ENCODE peak calls at places on chromosomes 5 and 9, in five cellular contexts. O is skeletal muscle cell, K is foreskin fibroblast, I is A549, P is adrenal gland. M is an unnamed sample.

GRCh38 chr9:96251451-96251850 is 50.5 kb downstream of the HSD17B3 start:
- DNase-seq in O (no peak), K (no peak), I (no peak), P (no peak), M (no peak)

GRCh38 chr5:5929231-5929630 is 449.1 kb downstream of the MED10 start:
- DNase-seq in O (no peak), K (no peak), I (no peak), P (no peak), M (no peak)

GRCh38 chr5:178467261-178468195 is 122.7 kb downstream of the COL23A1 start:
- DNase-seq in O (no peak), K (no peak), I (no peak), P (peak), M (no peak)

GRCh38 chr9:126108240-126108639 is 218.4 kb upstream of the MVB12B start:
- DNase-seq in O (no peak), K (peak), I (no peak), P (no peak), M (no peak)

GRCh38 chr5:31990296-31990695 is 183.8 kb downstream of the GOLPH3 start:
- DNase-seq in O (peak), K (no peak), I (no peak), P (no peak), M (no peak)

GRCh38 chr5:112776301-112776856 is 38.7 kb downstream of the APC start:
- DNase-seq in O (peak), K (peak), I (no peak), P (no peak), M (no peak)

GRCh38 chr5:25500635-25501034 is 855.9 kb upstream of the CDH10 start:
- DNase-seq in O (no peak), K (no peak), I (no peak), P (no peak), M (no peak)

GRCh38 chr9:9783211-9783610 is 829.6 kb downstream of the PTPRD start:
- DNase-seq in O (no peak), K (no peak), I (no peak), P (no peak), M (no peak)

GRCh38 chr9:73200694-73201432 is 49.2 kb downstream of the ANXA1 start:
- DNase-seq in O (no peak), K (no peak), I (peak), P (no peak), M (no peak)

GRCh38 chr9:26786571-26786970 is 106.0 kb downstream of the CAAP1 start:
- DNase-seq in O (no peak), K (no peak), I (no peak), P (no peak), M (no peak)

GRCh38 chr9:93192721-93193372 is 8.9 kb downstream of the WNK2 start:
- DNase-seq in O (no peak), K (no peak), I (no peak), P (no peak), M (no peak)

GRCh38 chr9:94108584-94108983 is 24.3 kb downstream of the PTPDC1 start:
- DNase-seq in O (peak), K (no peak), I (no peak), P (no peak), M (no peak)

GRCh38 chr5:134019636-134020035 is 14.9 kb upstream of the VDAC1 start:
- DNase-seq in O (no peak), K (no peak), I (no peak), P (no peak), M (no peak)

GRCh38 chr5:36232533-36232932 is 9.2 kb downstream of the NADK2 start:
- DNase-seq in O (no peak), K (no peak), I (no peak), P (no peak), M (no peak)

GRCh38 chr5:138874771-138875628 is at the start of gene LRRTM2:
- DNase-seq in O (peak), K (peak), I (no peak), P (no peak), M (peak)

GRCh38 chr5:179869101-179869500 is 10.5 kb upstream of the MRNIP start:
- DNase-seq in O (no peak), K (no peak), I (no peak), P (no peak), M (no peak)

GRCh38 chr9:120856700-120857099 is 14.0 kb upstream of the PSMD5 start:
- DNase-seq in O (no peak), K (no peak), I (no peak), P (peak), M (no peak)

GRCh38 chr9:91927912-91928510 is 22.0 kb downstream of the ROR2 start:
- DNase-seq in O (no peak), K (no peak), I (no peak), P (peak), M (no peak)

GRCh38 chr5:69086206-69086605 is 7.6 kb upstream of the SLC30A5 start:
- DNase-seq in O (no peak), K (no peak), I (no peak), P (no peak), M (no peak)

GRCh38 chr5:638501-639252 is 26.5 kb downstream of the CEP72 start:
- DNase-seq in O (no peak), K (no peak), I (no peak), P (no peak), M (no peak)

GRCh38 chr9:16328349-16328748 is 542.1 kb downstream of the BNC2 start:
- DNase-seq in O (no peak), K (no peak), I (no peak), P (no peak), M (no peak)

GRCh38 chr9:37746448-37747270 is 6.9 kb upstream of the TRMT10B start:
- DNase-seq in O (no peak), K (peak), I (no peak), P (no peak), M (no peak)

GRCh38 chr5:135185461-135186075 is 151.5 kb upstream of the PITX1 start:
- DNase-seq in O (no peak), K (no peak), I (no peak), P (no peak), M (no peak)

GRCh38 chr9:20683351-20684034 is 566 bp upstream of the FOCAD start:
- DNase-seq in O (peak), K (peak), I (peak), P (peak), M (no peak)

GRCh38 chr9:15400281-15400941 is 22.3 kb upstream of the SNAPC3 start:
- DNase-seq in O (no peak), K (no peak), I (no peak), P (no peak), M (no peak)

GRCh38 chr9:76419782-76420380 is 25.7 kb upstream of the RFK start:
- DNase-seq in O (no peak), K (no peak), I (peak), P (no peak), M (no peak)

GRCh38 chr9:121772600-121773285 is 121.3 kb downstream of the DAB2IP start:
- DNase-seq in O (no peak), K (no peak), I (no peak), P (peak), M (no peak)

GRCh38 chr5:67680109-67680508 is 483.5 kb upstream of the CD180 start:
- DNase-seq in O (no peak), K (no peak), I (no peak), P (no peak), M (no peak)

DNA sequence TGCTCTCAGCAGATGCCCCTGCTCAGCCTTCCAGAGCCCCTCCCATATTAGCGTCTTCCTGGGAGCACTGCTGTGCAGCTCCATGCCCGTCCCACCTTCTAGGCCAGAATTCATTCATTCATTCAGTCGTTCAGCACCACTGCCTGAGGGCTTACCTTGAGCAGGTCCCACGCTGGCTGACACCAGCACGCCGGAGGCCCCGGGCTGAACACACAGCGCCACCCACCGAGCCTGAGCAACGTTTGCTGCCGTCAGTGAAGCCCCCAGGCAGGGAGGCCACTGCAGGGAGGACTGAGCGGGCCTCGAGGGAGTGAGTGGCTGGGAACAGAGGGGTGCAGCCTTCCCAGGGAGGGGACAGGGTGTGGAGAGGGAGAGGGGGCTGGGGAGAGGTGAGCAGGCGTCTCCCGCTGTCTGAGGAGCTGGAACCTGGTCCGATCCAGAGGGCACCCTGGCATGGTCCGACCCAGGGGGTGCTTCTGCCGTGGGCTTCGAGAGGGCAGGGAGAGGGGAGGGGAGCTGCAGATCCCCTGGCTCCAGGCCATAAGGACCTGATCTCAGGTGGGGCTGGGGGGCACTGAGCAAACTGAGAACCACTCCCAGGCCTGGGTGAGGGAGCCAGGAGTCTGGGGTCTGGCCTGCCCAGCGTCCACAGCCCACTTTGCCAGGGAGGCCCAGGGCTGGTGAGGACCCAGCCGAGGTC is 98.9 kb upstream of the RAPGEF1 start:
- DNase-seq in O (no peak), K (no peak), I (no peak), P (no peak), M (no peak)
- H3K4me3 ChIP-seq in O (no peak), K (no peak), I (no peak), P (no peak), M (no peak)

GRCh38 chr5:172531704-172532026 is 77.3 kb upstream of the SH3PXD2B start:
- DNase-seq in O (no peak), K (no peak), I (no peak), P (peak), M (no peak)
- H3K4me3 ChIP-seq in O (no peak), K (no peak), I (no peak), P (no peak), M (no peak)

DNA sequence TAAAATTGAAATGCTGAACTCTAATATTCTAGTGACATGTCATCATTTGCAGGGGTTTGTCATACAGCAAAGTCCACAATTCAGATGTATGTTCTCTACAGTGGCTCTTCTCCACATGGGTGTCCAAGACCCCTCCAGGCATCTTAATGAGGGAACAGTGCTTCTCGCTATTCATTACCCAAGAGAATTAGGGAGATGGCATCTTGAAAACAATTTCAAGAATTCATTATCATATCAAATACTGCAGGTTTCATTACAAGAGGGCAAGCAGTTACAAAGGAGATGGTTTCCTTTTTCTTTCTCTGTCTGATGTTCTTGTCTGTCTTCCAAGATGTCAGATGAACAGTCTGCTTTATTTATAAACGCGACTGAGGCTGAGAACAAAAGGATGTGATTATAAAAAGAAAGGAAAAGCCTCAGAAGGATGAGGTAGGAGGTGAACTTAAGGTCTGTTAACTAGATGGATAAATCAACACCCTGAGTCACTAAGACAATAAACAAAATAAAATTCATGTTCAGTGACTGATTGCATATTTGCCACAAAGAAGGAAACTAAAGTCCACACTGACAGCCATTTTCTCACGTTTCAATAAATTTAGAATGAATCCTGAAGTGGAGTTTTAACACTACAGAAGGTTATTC is 326.7 kb upstream of the EFNA5 start:
- DNase-seq in O (no peak), K (no peak), I (no peak), P (no peak), M (no peak)
- H3K4me3 ChIP-seq in O (no peak), K (no peak), I (no peak), P (no peak), M (no peak)

DNA sequence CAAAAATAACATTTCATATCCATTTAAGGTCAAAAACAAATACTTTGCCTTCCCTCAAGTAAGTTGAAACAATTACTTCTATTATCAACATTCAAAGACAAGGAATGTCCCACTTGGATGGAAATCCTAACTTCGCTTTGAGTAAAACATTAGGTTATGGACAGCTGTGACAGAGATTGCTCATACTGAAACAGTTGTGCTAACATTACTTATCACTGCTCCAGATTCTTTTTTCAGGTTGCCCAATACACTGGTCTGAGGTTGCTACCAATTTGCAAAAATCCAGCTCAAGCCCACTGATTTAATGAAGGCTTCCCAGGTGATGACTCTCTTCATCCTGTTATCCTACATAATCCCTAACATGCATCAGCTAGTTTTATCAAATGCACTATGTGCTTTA is 98.3 kb downstream of the UBAP2 start:
- DNase-seq in O (peak), K (no peak), I (no peak), P (no peak), M (no peak)
- H3K4me3 ChIP-seq in O (no peak), K (no peak), I (no peak), P (no peak), M (no peak)